ENCODE peak calls at places on chromosome 6, in eight cellular contexts. R, T, F, B, O, I, K and H are unnamed samples.

GRCh38 chr6:90110971-90111370 is 185.7 kb downstream of the BACH2 start:
- DNase-seq in K (no peak), F (peak), B (no peak), O (no peak), R (no peak), I (no peak), T (no peak), H (no peak)

GRCh38 chr6:44297063-44298038 is 15.8 kb downstream of the AARS2 start:
- DNase-seq in R (no peak), O (peak), K (peak), T (peak), I (peak), B (no peak), F (peak), H (peak)

GRCh38 chr6:25692472-25692871 is 40.5 kb downstream of the SCGN start:
- DNase-seq in T (no peak), B (no peak), O (no peak), F (no peak), I (no peak), K (no peak), R (no peak), H (no peak)

GRCh38 chr6:135941275-135941674 is 89.8 kb downstream of the PDE7B start:
- DNase-seq in B (peak), K (no peak), R (peak), O (peak), T (no peak), I (no peak), F (no peak), H (no peak)

GRCh38 chr6:40336986-40337780 is 250.0 kb downstream of the LRFN2 start:
- DNase-seq in I (no peak), O (no peak), B (no peak), R (no peak), F (no peak), K (no peak), T (no peak), H (no peak)

GRCh38 chr6:69181964-69182363 is 546.9 kb downstream of the ADGRB3 start:
- DNase-seq in I (no peak), F (no peak), R (no peak), O (no peak), K (no peak), B (peak), T (no peak), H (no peak)

GRCh38 chr6:39821739-39822532 is 29.8 kb downstream of the DAAM2 start:
- DNase-seq in I (no peak), K (no peak), B (peak), F (no peak), R (no peak), O (no peak), T (peak), H (no peak)

GRCh38 chr6:112308476-112308875 is 38.7 kb upstream of the RFPL4B start:
- DNase-seq in F (no peak), B (no peak), T (no peak), K (no peak), R (no peak), O (no peak), I (no peak), H (no peak)

GRCh38 chr6:130466052-130466743 is 100.4 kb downstream of the TMEM200A start:
- DNase-seq in T (no peak), O (peak), B (no peak), I (no peak), K (no peak), F (no peak), R (peak), H (no peak)

GRCh38 chr6:108942556-108943492 is 94.6 kb downstream of the ARMC2 start:
- DNase-seq in T (no peak), I (no peak), O (no peak), K (no peak), R (no peak), F (peak), B (no peak), H (no peak)

GRCh38 chr6:163956571-163957407 is 542.3 kb downstream of the QKI start:
- DNase-seq in K (peak), O (peak), F (peak), B (peak), I (peak), R (peak), T (peak), H (peak)

GRCh38 chr6:20811112-20811746 is 277.0 kb downstream of the CDKAL1 start:
- DNase-seq in F (no peak), I (no peak), T (no peak), K (peak), O (peak), R (peak), B (peak), H (no peak)

GRCh38 chr6:34872332-34872731 is 15.5 kb downstream of the TAF11 start:
- DNase-seq in K (no peak), R (no peak), O (no peak), B (no peak), T (no peak), I (no peak), F (no peak), H (no peak)

GRCh38 chr6:169789146-169789943 is 37.9 kb downstream of the ERMARD start:
- DNase-seq in K (no peak), B (no peak), T (no peak), I (no peak), R (no peak), O (peak), F (no peak), H (no peak)
- TF ChIP-seq CTCF in K (no peak), B (no peak), T (no peak), I (no peak), R (no peak), O (no peak), F (no peak), H (no peak)

GRCh38 chr6:169564453-169565240 is 137.2 kb downstream of the WDR27 start:
- DNase-seq in O (no peak), F (no peak), T (no peak), I (no peak), K (no peak), B (no peak), R (no peak), H (no peak)
- TF ChIP-seq CTCF in O (no peak), F (no peak), T (no peak), I (no peak), K (no peak), B (no peak), R (no peak), H (no peak)

GRCh38 chr6:81465859-81466258 is 286.6 kb downstream of the TENT5A start:
- DNase-seq in B (peak), K (peak), F (no peak), O (peak), T (no peak), I (no peak), R (no peak), H (no peak)
- TF ChIP-seq CTCF in B (peak), K (peak), F (no peak), O (peak), T (peak), I (peak), R (peak), H (peak)

DNA sequence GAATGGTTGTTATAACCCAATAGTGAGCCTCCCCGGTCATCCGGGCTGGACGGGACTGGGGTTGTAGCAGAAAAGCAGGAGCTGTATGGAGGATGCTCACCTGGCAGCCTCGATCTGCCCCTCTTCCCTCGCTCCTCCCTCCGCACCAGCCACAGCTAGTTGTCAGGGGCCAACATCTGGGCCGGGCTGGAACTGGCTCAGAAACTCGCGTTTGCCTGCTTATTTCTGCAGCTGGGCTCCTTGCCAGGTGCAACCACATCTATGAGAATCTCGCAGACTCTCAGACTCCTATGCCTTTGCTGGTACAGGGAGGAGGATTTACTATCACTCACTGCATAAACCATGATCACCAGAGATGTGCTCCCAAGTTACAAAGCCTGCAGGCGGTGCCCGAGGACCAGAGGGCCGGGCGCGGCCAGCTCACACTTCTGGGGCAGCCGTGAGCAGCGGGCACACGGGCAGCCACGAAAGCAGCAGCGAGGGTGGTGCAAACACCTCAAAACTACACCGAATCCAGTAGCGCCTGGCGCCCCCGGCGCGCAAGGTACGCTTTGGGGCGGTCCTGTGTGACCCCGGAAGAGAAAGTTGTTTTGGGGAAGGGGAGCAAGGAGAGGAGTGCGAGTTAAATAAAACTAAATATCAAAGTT is 609 bp upstream of the LRRC1 start:
- DNase-seq in B (peak), I (peak), T (peak), F (peak), K (peak), R (peak), O (peak), H (no peak)
- TF ChIP-seq CTCF in B (peak), I (no peak), T (peak), F (no peak), K (peak), R (peak), O (peak), H (no peak)

GRCh38 chr6:105835373-105835772 is 250.8 kb upstream of the PRDM1 start:
- DNase-seq in O (peak), B (peak), T (peak), F (no peak), K (peak), R (peak), I (no peak), H (no peak)
- TF ChIP-seq CTCF in O (peak), B (peak), T (peak), F (peak), K (peak), R (peak), I (no peak), H (no peak)

GRCh38 chr6:15441215-15441868 is 195.5 kb downstream of the JARID2 start:
- DNase-seq in I (no peak), R (peak), O (peak), B (peak), F (no peak), K (peak), T (peak), H (no peak)
- TF ChIP-seq CTCF in I (peak), R (peak), O (peak), B (peak), F (peak), K (peak), T (peak), H (peak)

GRCh38 chr6:70955441-70956190 is 1.2 kb downstream of the B3GAT2 start:
- DNase-seq in K (peak), I (peak), R (peak), O (peak), F (peak), B (peak), T (peak), H (peak)

GRCh38 chr6:70954750-70955149 is 2.1 kb downstream of the B3GAT2 start:
- DNase-seq in B (no peak), O (no peak), I (no peak), K (no peak), F (no peak), R (no peak), T (no peak), H (no peak)

GRCh38 chr6:70956451-70957283 is at the start of gene B3GAT2:
- DNase-seq in O (peak), F (no peak), K (peak), R (peak), I (peak), B (peak), T (peak), H (peak)

GRCh38 chr6:70957284-70957617 is 391 bp upstream of the B3GAT2 start:
- DNase-seq in T (no peak), F (no peak), I (no peak), K (no peak), O (peak), R (no peak), B (peak), H (no peak)

GRCh38 chr6:70956191-70956450 is 739 bp downstream of the B3GAT2 start:
- DNase-seq in I (no peak), F (no peak), R (no peak), O (no peak), B (no peak), K (no peak), T (no peak), H (no peak)
- TF ChIP-seq CTCF in I (no peak), F (peak), R (no peak), O (no peak), B (no peak), K (no peak), T (peak), H (peak)

DNA sequence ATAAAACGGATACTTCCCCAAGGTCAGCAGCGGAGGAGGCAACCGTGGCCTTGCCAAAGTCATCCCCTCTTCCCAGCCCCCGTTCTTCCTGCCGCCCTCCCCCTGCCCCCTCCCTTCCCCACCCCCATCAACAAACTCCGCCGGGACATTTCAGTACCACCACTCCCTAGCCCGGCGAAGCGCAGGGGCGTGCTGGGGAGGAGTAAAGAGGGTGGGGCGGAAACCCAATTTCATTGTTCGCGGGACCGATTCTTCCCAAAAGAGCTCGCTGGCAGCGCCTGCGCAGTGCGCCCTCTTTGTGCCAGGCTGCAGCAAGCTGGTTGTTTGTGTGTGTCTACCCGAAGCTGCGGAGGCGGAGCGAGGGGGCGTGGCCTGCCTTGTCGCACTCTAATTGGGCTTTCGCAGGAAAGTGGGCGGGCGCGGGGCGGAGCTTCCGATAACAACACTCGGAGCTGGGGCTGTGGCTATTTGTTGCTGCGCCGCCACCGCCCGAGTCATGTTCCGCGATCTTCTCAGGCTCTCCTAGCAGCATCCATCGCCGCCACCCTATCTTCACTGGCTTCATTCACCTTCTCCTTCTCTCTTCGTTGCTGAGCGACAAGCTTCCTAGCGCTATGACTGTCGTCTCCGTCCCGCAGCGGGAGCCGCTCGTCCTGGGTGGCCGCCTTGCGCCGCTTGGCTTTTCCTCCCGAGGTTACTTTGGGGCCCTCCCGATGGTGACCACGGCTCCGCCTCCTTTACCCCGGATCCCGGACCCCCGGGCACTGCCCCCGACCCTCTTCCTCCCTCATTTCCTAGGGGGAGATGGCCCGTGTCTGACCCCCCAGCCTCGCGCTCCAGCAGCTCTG is at the start of gene PNRC1:
- DNase-seq in I (peak), T (peak), B (peak), F (peak), O (peak), R (peak), K (peak), H (peak)
- TF ChIP-seq CTCF in I (no peak), T (no peak), B (no peak), F (no peak), O (no peak), R (no peak), K (no peak), H (no peak)

GRCh38 chr6:87832025-87832825 is 130.2 kb upstream of the AKIRIN2 start:
- DNase-seq in R (peak), K (peak), T (no peak), F (no peak), O (peak), I (no peak), B (peak), H (no peak)
- TF ChIP-seq CTCF in R (peak), K (peak), T (peak), F (no peak), O (peak), I (no peak), B (peak), H (no peak)